ENCODE peak calls at places on chromosomes 2 and 18, in four cellular contexts. F is left ventricle myocardium inferior, D is bronchial epithelial cell, Z is Peyer's patch. H is an unnamed sample.

GRCh38 chr18:11153096-11153495 is 3.7 kb upstream of the PIEZO2 start:
- DNase-seq in F (no peak), Z (no peak), D (no peak), H (no peak)

GRCh38 chr2:120722603-120723421 is 12.9 kb upstream of the GLI2 start:
- DNase-seq in D (peak; percentile 16), F (no peak), Z (peak; percentile 23), H (no peak)

GRCh38 chr2:10126627-10127026 is 4.1 kb downstream of the RRM2 start:
- DNase-seq in D (no peak), Z (no peak), F (no peak), H (no peak)

GRCh38 chr2:69578201-69578555 is 65.4 kb downstream of the AAK1 start:
- DNase-seq in F (no peak), Z (no peak), D (no peak), H (no peak)

GRCh38 chr2:21217421-21217820 is 93.7 kb downstream of the TDRD15 start:
- DNase-seq in Z (no peak), D (no peak), F (no peak), H (no peak)

GRCh38 chr2:46924608-46925007 is 9.0 kb upstream of the MCFD2 start:
- DNase-seq in F (no peak), Z (peak; percentile 39), D (no peak), H (no peak)

GRCh38 chr2:54968561-54969218 is 81.6 kb downstream of the RTN4 start:
- DNase-seq in F (no peak), D (no peak), Z (no peak), H (no peak)

GRCh38 chr2:30736461-30737325 is 70.6 kb downstream of the CAPN13 start:
- DNase-seq in F (no peak), D (peak; percentile 72), Z (peak; percentile 26), H (no peak)

GRCh38 chr2:73249636-73250035 is 15.5 kb downstream of the CCT7 start:
- DNase-seq in D (no peak), F (no peak), Z (no peak), H (no peak)

GRCh38 chr2:39416172-39416571 is 20.9 kb downstream of the MAP4K3 start:
- DNase-seq in D (no peak), F (no peak), Z (no peak), H (no peak)

GRCh38 chr2:230011617-230012016 is 57.1 kb downstream of the SLC16A14 start:
- DNase-seq in Z (no peak), F (no peak), D (no peak), H (no peak)

GRCh38 chr18:57542126-57542525 is 44.4 kb downstream of the FECH start:
- DNase-seq in F (no peak), D (peak; percentile 85), Z (no peak), H (no peak)

GRCh38 chr2:173997779-173998178 is 32.6 kb upstream of the SP3 start:
- DNase-seq in F (no peak), Z (no peak), D (no peak), H (no peak)

GRCh38 chr2:195532628-195533271 is 124.3 kb upstream of the SLC39A10 start:
- DNase-seq in Z (no peak), D (peak; percentile 7), F (no peak), H (no peak)

GRCh38 chr18:11937874-11938478 is 29.9 kb upstream of the MPPE1 start:
- DNase-seq in F (peak; percentile 68), Z (peak; percentile 93), D (peak; percentile 56), H (peak; percentile 81)

GRCh38 chr18:27860701-27861107 is 316.2 kb downstream of the CDH2 start:
- DNase-seq in D (peak; percentile 12), F (peak; percentile 19), Z (no peak), H (no peak)

GRCh38 chr2:224518806-224519580 is 66.2 kb downstream of the CUL3 start:
- DNase-seq in D (peak; percentile 78), Z (no peak), F (no peak), H (no peak)

GRCh38 chr2:12602661-12603060 is 114.1 kb upstream of the TRIB2 start:
- DNase-seq in F (no peak), Z (no peak), D (no peak), H (no peak)

GRCh38 chr2:222878284-222878876 is 17.5 kb downstream of the ACSL3 start:
- DNase-seq in F (no peak), Z (no peak), D (no peak), H (no peak)

GRCh38 chr2:15943914-15944313 is 3.6 kb downstream of the MYCN start:
- DNase-seq in F (no peak), D (no peak), Z (no peak), H (no peak)

GRCh38 chr2:231883468-231883881 is 42.7 kb downstream of the NPPC start:
- DNase-seq in D (no peak), F (no peak), Z (peak; percentile 57), H (no peak)

GRCh38 chr2:535222-535621 is 142.0 kb downstream of the TMEM18 start:
- DNase-seq in F (no peak), D (peak; percentile 4), Z (no peak), H (no peak)

GRCh38 chr18:24397131-24397693 is 412 bp downstream of the OSBPL1A start:
- DNase-seq in F (no peak), Z (peak; percentile 84), D (peak; percentile 51), H (no peak)

GRCh38 chr2:96116424-96116878 is at the start of gene ADRA2B:
- DNase-seq in Z (peak; percentile 90), F (peak; percentile 74), D (peak; percentile 44), H (peak; percentile 73)

GRCh38 chr18:58639751-58640427 is 11.0 kb upstream of the ALPK2 start:
- DNase-seq in D (peak; percentile 75), F (no peak), Z (no peak), H (no peak)

GRCh38 chr2:190809139-190809764 is 71.4 kb upstream of the GLS start:
- DNase-seq in F (no peak), Z (peak; percentile 66), D (no peak), H (no peak)

DNA sequence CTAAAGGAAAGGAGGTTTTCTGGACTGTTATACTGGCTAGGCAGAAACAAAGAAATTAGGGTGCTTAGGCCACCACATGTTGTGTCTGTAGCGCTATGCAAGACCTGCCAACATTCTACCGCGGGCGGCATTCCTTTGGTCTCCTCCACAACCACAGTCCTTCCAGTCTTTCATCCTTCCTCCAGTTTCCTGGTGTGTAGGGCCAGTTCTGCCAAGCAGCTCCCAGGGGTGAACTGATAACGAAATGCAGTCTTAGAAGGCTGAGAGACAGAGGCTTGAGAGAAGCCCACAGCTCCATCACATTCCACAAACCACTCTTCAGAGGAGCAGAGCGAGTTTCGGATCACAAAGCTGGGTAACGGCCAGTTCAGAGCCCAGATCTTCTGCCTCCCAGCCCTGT is 19.5 kb upstream of the CXXC1 start:
- DNase-seq in Z (no peak), D (peak; percentile 8), F (no peak), H (no peak)
- H3K4me3 ChIP-seq in Z (peak overlapping the region; percentile 50), D (no peak overlapping the region), F (peak overlapping the region; percentile 65), H (peak overlapping the region; percentile 89)

GRCh38 chr2:153477096-153477555 is 1.4 kb downstream of the RPRM start:
- DNase-seq in Z (no peak), F (no peak), D (no peak), H (no peak)
- H3K4me3 ChIP-seq in Z (peak overlapping the region; percentile 44), F (peak overlapping the region; percentile 68), D (no peak overlapping the region), H (no peak overlapping the region)

GRCh38 chr2:197835293-197835692 is 30.9 kb downstream of the PLCL1 start:
- DNase-seq in D (no peak), Z (no peak), F (no peak), H (no peak)

GRCh38 chr2:197838589-197838988 is 34.2 kb downstream of the PLCL1 start:
- DNase-seq in F (no peak), Z (no peak), D (no peak), H (no peak)

GRCh38 chr2:197839327-197839726 is 34.9 kb downstream of the PLCL1 start:
- DNase-seq in Z (no peak), D (no peak), F (no peak), H (no peak)

GRCh38 chr2:197838036-197838435 is 33.6 kb downstream of the PLCL1 start:
- DNase-seq in F (no peak), D (no peak), Z (no peak), H (peak; percentile 86)
- H3K4me3 ChIP-seq in F (peak overlapping the region; percentile 38), D (no peak overlapping the region), Z (peak overlapping the region; percentile 15), H (peak overlapping the region; percentile 78)

GRCh38 chr18:21803495-21803894 is 62.9 kb downstream of the MIB1 start:
- DNase-seq in F (no peak), Z (no peak), D (peak; percentile 26), H (no peak)
- H3K4me3 ChIP-seq in F (no peak overlapping the region), Z (no peak overlapping the region), D (no peak overlapping the region), H (no peak overlapping the region)

H was measured in CD4-positive, CD25-positive, alpha-beta regulatory T cell.